ENCODE peak calls at places on chromosomes 6 and 20, in seven cellular contexts. Z, A, B, E, N, K and P are unnamed samples.

GRCh38 chr6:24858154-24858801 is 59.6 kb upstream of the ARMH2 start:
- DNase-seq in Z (no peak), A (no peak), K (no peak), E (peak; percentile 70), N (no peak), B (no peak), P (no peak)

GRCh38 chr20:58519940-58520712 is 4.9 kb upstream of the APCDD1L start:
- DNase-seq in N (no peak), K (no peak), Z (no peak), B (no peak), A (no peak), E (no peak), P (no peak)

GRCh38 chr20:39117486-39117885 is 155.3 kb downstream of the DHX35 start:
- DNase-seq in E (peak; percentile 63), Z (no peak), K (peak; percentile 73), N (no peak), A (no peak), B (no peak), P (no peak)

GRCh38 chr20:1907586-1907985 is 12.4 kb downstream of the SIRPA start:
- DNase-seq in A (no peak), B (no peak), N (no peak), E (peak; percentile 75), K (no peak), Z (no peak), P (no peak)

GRCh38 chr6:81808834-81809598 is 56.5 kb upstream of the TENT5A start:
- DNase-seq in E (no peak), B (peak; percentile 23), Z (no peak), A (no peak), N (no peak), K (no peak), P (no peak)

GRCh38 chr20:36153754-36154695 is 515 bp upstream of the EPB41L1 start:
- DNase-seq in Z (peak; percentile 96), E (peak; percentile 85), K (peak; percentile 74), N (peak; percentile 90), A (peak; percentile 62), B (peak; percentile 92), P (peak; percentile 60)

GRCh38 chr20:35941620-35942019 is 12.7 kb downstream of the SCAND1 start:
- DNase-seq in E (no peak), B (no peak), N (no peak), K (no peak), Z (no peak), A (no peak), P (no peak)

GRCh38 chr6:7419065-7419464 is 29.5 kb downstream of the RIOK1 start:
- DNase-seq in A (no peak), K (peak; percentile 69), Z (no peak), E (no peak), N (no peak), B (no peak), P (no peak)

GRCh38 chr6:30781697-30782424 is 37.5 kb upstream of the IER3 start:
- DNase-seq in B (peak; percentile 93), Z (peak; percentile 97), E (peak; percentile 97), K (peak; percentile 96), A (no peak), N (peak; percentile 84), P (peak; percentile 77)

GRCh38 chr6:92538296-92538695 is 881.1 kb downstream of the EPHA7 start:
- DNase-seq in K (no peak), E (no peak), A (peak; percentile 1), N (no peak), Z (no peak), B (no peak), P (no peak)

GRCh38 chr6:89082439-89082838 is 1.9 kb downstream of the PNRC1 start:
- DNase-seq in E (peak; percentile 54), N (no peak), K (no peak), A (no peak), B (no peak), Z (no peak), P (no peak)

GRCh38 chr6:41652876-41653641 is 14.8 kb downstream of the MDFI start:
- DNase-seq in Z (peak; percentile 60), E (no peak), N (no peak), K (no peak), A (no peak), B (no peak), P (no peak)

GRCh38 chr6:3449321-3449720 is 7.5 kb downstream of the SLC22A23 start:
- DNase-seq in N (no peak), B (no peak), Z (no peak), K (no peak), E (no peak), A (no peak), P (no peak)

GRCh38 chr20:45857114-45857835 is at the start of the genes ACOT8 and ZSWIM3:
- DNase-seq in A (peak; percentile 100), Z (peak; percentile 95), K (peak; percentile 100), B (peak; percentile 80), N (peak; percentile 98), E (peak; percentile 99), P (peak; percentile 93)

GRCh38 chr6:41286544-41287346 is at the start of gene TREM1:
- DNase-seq in Z (no peak), N (no peak), K (peak; percentile 17), A (no peak), E (peak; percentile 87), B (peak; percentile 38), P (no peak)

GRCh38 chr20:215796-216195 is 11.3 kb upstream of the DEFB129 start:
- DNase-seq in K (no peak), A (no peak), Z (no peak), N (no peak), B (no peak), E (no peak), P (no peak)

GRCh38 chr20:13685623-13686022 is 46.9 kb upstream of the TASP1 start:
- DNase-seq in N (no peak), B (no peak), K (no peak), A (no peak), Z (no peak), E (no peak), P (no peak)

GRCh38 chr6:489762-490161 is 98.2 kb downstream of the IRF4 start:
- DNase-seq in K (no peak), A (no peak), N (no peak), E (no peak), B (no peak), Z (no peak), P (no peak)
- H3K27ac ChIP-seq in K (no peak overlapping the region), A (no peak overlapping the region), N (no peak overlapping the region), E (no peak overlapping the region), B (no peak overlapping the region), Z (no peak overlapping the region), P (no peak overlapping the region)

GRCh38 chr6:111552241-111552744 is 53.4 kb downstream of the TRAF3IP2 start:
- DNase-seq in N (peak; percentile 38), K (no peak), Z (peak; percentile 87), B (peak; percentile 40), E (peak; percentile 98), A (peak; percentile 78), P (peak; percentile 14)

GRCh38 chr6:111550195-111550594 is 55.5 kb downstream of the TRAF3IP2 start:
- DNase-seq in Z (no peak), K (no peak), N (no peak), E (no peak), A (no peak), B (no peak), P (no peak)

GRCh38 chr6:111550953-111551352 is 54.7 kb downstream of the TRAF3IP2 start:
- DNase-seq in Z (no peak), N (no peak), A (no peak), K (no peak), B (no peak), E (no peak), P (no peak)

GRCh38 chr6:111552999-111553398 is 52.7 kb downstream of the TRAF3IP2 start:
- DNase-seq in K (no peak), E (no peak), N (no peak), A (no peak), B (no peak), Z (no peak), P (no peak)

GRCh38 chr6:111551521-111552231 is 54.0 kb downstream of the TRAF3IP2 start:
- DNase-seq in N (peak; percentile 34), E (no peak), A (no peak), B (no peak), K (peak; percentile 52), Z (no peak), P (no peak)
- H3K27ac ChIP-seq in N (peak overlapping the region; percentile 54), E (peak overlapping the region; percentile 76), A (peak overlapping the region; percentile 90), B (peak overlapping the region; percentile 67), K (no peak overlapping the region), Z (peak overlapping the region; percentile 77), P (no peak overlapping the region)

DNA sequence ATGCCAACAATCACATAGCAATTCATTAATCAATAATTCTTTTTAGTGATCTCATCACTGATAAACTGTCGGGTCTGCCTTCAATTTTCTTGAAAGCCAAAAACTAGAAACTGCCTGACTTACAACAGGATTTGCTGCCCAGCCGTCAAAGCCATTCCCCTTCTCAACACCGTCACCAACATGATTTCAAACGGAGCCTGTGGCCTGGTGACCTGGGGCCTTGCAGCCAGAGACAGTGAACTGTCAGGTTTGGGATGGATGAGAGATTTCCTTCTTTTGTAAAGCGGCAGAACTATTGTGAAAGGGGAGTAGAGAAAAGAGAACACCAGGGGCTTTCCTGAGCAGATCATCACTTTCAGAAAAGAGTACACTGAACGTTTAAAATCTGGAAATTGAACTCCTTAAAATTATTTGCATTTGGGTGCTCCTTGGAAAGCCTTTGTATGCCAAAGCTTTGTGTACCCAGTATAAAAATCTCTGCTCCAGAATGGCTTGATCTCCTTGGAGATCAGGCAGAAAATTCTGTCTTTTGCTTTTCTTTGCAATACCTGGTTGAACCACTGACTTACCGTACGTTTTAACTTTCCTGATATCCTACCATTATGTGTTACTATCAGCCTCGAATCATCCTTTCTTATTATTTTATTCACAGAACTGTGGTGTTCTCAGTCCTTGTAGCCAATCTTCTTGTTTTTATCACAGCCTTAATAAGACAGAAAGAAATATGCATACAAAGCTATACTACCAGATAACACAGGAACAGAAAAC is 125.2 kb downstream of the PACRG start:
- DNase-seq in K (no peak), E (no peak), Z (peak; percentile 35), N (no peak), B (no peak), A (no peak), P (no peak)
- H3K27ac ChIP-seq in K (no peak overlapping the region), E (no peak overlapping the region), Z (no peak overlapping the region), N (peak overlapping the region; percentile 82), B (no peak overlapping the region), A (no peak overlapping the region), P (peak overlapping the region; percentile 77)

DNA sequence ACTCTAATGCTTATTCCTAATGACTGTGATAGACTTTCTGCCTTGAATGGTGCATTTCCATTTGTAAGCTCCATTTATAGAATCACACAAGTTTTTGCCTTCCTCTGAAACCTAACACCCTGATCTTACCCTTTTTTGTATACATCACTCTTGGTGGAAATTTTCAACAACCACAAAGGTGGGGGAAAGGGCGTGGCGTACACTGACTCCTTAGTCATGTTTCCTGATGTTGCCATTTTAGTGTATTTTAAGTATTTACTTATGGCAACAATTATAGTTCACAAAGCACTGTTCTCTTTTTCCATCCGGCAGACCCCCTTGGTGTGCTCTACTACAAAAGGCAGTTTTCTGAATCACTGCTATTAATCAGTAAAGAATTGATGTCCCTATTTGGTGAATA is 92.0 kb downstream of the ATXN1 start:
- DNase-seq in Z (no peak), K (peak; percentile 33), B (no peak), E (peak; percentile 84), N (no peak), A (no peak), P (no peak)
- H3K27ac ChIP-seq in Z (no peak overlapping the region), K (peak overlapping the region; percentile 19), B (no peak overlapping the region), E (peak overlapping the region; percentile 67), N (no peak overlapping the region), A (no peak overlapping the region), P (no peak overlapping the region)